ENCODE peak calls at places on chromosome X, in six cellular contexts. One of them, this sample, is unnamed.

GRCh38 chrX:118807151-118808017 is 16.2 kb upstream of the ZCCHC12 start:
- DNase-seq in GM12878: peak
- DNase-seq in HepG2: peak
- DNase-seq in SK-N-SH: peak
- DNase-seq in K562: peak
- DNase-seq in H1: no peak
- DNase-seq in this sample: no peak

GRCh38 chrX:85084770-85085393 is 81.2 kb downstream of the APOOL start:
- DNase-seq in SK-N-SH: peak
- DNase-seq in HepG2: peak
- DNase-seq in H1: no peak
- DNase-seq in K562: peak
- DNase-seq in GM12878: peak
- DNase-seq in this sample: peak

GRCh38 chrX:148723551-148723950 is 223.1 kb downstream of the AFF2 start:
- DNase-seq in K562: no peak
- DNase-seq in GM12878: no peak
- DNase-seq in SK-N-SH: no peak
- DNase-seq in H1: no peak
- DNase-seq in HepG2: no peak
- DNase-seq in this sample: no peak

GRCh38 chrX:39813631-39814246 is 284.0 kb downstream of the BCOR start:
- DNase-seq in GM12878: no peak
- DNase-seq in H1: no peak
- DNase-seq in SK-N-SH: peak
- DNase-seq in HepG2: no peak
- DNase-seq in K562: no peak
- DNase-seq in this sample: no peak

GRCh38 chrX:147226801-147227200 is 412.3 kb upstream of the CXorf51A start:
- DNase-seq in K562: no peak
- DNase-seq in SK-N-SH: no peak
- DNase-seq in HepG2: no peak
- DNase-seq in H1: no peak
- DNase-seq in GM12878: no peak
- DNase-seq in this sample: no peak

GRCh38 chrX:66035667-66036066 is 4.2 kb downstream of the VSIG4 start:
- DNase-seq in K562: no peak
- DNase-seq in HepG2: no peak
- DNase-seq in H1: no peak
- DNase-seq in SK-N-SH: no peak
- DNase-seq in GM12878: no peak
- DNase-seq in this sample: no peak

GRCh38 chrX:43640481-43640880 is 15.6 kb upstream of the MAOA start:
- DNase-seq in HepG2: no peak
- DNase-seq in SK-N-SH: no peak
- DNase-seq in GM12878: no peak
- DNase-seq in K562: no peak
- DNase-seq in H1: no peak
- DNase-seq in this sample: no peak

GRCh38 chrX:152025656-152026440 is 51.4 kb upstream of the GABRE start:
- DNase-seq in H1: no peak
- DNase-seq in SK-N-SH: no peak
- DNase-seq in K562: no peak
- DNase-seq in GM12878: no peak
- DNase-seq in HepG2: no peak
- DNase-seq in this sample: no peak

GRCh38 chrX:39866229-39866628 is 231.5 kb downstream of the BCOR start:
- DNase-seq in SK-N-SH: no peak
- DNase-seq in H1: no peak
- DNase-seq in GM12878: no peak
- DNase-seq in HepG2: no peak
- DNase-seq in K562: no peak
- DNase-seq in this sample: no peak

GRCh38 chrX:1384738-1385250 is 7.1 kb downstream of the SLC25A6 start:
- DNase-seq in H1: peak
- DNase-seq in HepG2: no peak
- DNase-seq in SK-N-SH: peak
- DNase-seq in K562: no peak
- DNase-seq in GM12878: no peak
- DNase-seq in this sample: no peak

DNA sequence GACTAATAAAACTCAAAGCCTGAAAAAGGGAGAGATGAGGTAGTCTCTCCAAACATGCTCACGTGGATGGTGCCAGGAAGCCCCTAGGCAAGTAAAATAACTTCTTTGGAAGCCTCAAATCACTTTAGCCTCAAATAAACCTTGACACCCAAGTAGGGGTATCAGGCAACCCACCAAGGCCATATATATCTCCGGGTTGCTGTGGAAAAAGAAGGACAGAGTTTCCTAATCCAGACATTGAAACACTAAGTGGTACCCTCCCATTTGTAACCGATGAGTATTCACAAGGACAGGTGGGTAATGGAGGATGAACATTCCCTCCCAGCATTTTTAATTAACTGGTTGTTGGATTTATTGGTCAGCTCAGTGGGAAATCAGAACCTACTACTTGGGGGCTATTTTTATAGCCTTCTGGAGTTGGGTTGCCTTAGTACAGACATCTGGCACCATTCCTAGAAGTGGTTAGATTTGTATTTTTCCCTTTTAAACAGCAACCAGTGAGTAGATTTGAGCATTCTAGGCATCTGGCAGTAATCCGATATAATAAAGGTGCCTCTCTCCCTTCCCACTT is 87.7 kb downstream of the GPC3 start:
- DNase-seq in SK-N-SH: no peak
- DNase-seq in HepG2: no peak
- DNase-seq in GM12878: no peak
- DNase-seq in H1: no peak
- DNase-seq in K562: no peak
- DNase-seq in this sample: no peak
- TF ChIP-seq GABPA in SK-N-SH: no peak
- TF ChIP-seq GABPA in HepG2: no peak
- TF ChIP-seq GABPA in GM12878: no peak
- TF ChIP-seq GABPA in H1: no peak
- TF ChIP-seq GABPA in K562: no peak
- TF ChIP-seq GABPA in this sample: no peak

DNA sequence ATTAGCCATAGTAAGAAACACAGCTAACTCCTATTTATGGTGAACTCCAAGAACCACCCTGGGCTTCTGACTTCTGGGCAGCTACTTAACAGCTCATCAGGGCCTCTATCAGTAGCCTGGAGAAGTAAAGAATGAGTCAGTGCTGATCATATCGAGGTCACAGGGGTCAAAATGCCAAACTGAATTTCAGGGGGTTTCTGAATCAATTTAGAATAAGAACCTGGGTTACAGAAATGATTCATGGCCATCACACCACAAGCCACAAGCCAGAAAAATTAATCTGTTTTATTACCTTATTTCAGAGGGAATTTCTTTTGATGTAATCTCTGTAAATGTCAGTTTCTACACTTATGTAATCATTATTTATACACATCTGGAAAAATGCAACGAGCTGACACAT is 64.4 kb downstream of the CHST7 start:
- DNase-seq in K562: peak
- DNase-seq in H1: no peak
- DNase-seq in SK-N-SH: no peak
- DNase-seq in GM12878: peak
- DNase-seq in HepG2: no peak
- DNase-seq in this sample: no peak
- TF ChIP-seq GABPA in K562: no peak
- TF ChIP-seq GABPA in H1: no peak
- TF ChIP-seq GABPA in SK-N-SH: no peak
- TF ChIP-seq GABPA in GM12878: no peak
- TF ChIP-seq GABPA in HepG2: no peak
- TF ChIP-seq GABPA in this sample: no peak

GRCh38 chrX:129523076-129524055 is at the start of gene SMARCA1:
- DNase-seq in H1: peak
- DNase-seq in GM12878: no peak
- DNase-seq in K562: peak
- DNase-seq in SK-N-SH: peak
- DNase-seq in HepG2: peak
- DNase-seq in this sample: no peak

GRCh38 chrX:129524250-129524850 is 1.1 kb upstream of the SMARCA1 start:
- DNase-seq in GM12878: no peak
- DNase-seq in H1: no peak
- DNase-seq in HepG2: peak
- DNase-seq in K562: no peak
- DNase-seq in SK-N-SH: no peak
- DNase-seq in this sample: no peak

GRCh38 chrX:129520151-129520550 is 3.1 kb downstream of the SMARCA1 start:
- DNase-seq in GM12878: no peak
- DNase-seq in K562: no peak
- DNase-seq in SK-N-SH: no peak
- DNase-seq in HepG2: peak
- DNase-seq in H1: no peak
- DNase-seq in this sample: no peak

GRCh38 chrX:129525162-129525561 is 1.9 kb upstream of the SMARCA1 start:
- DNase-seq in GM12878: no peak
- DNase-seq in K562: no peak
- DNase-seq in HepG2: peak
- DNase-seq in H1: no peak
- DNase-seq in SK-N-SH: no peak
- DNase-seq in this sample: no peak

DNA sequence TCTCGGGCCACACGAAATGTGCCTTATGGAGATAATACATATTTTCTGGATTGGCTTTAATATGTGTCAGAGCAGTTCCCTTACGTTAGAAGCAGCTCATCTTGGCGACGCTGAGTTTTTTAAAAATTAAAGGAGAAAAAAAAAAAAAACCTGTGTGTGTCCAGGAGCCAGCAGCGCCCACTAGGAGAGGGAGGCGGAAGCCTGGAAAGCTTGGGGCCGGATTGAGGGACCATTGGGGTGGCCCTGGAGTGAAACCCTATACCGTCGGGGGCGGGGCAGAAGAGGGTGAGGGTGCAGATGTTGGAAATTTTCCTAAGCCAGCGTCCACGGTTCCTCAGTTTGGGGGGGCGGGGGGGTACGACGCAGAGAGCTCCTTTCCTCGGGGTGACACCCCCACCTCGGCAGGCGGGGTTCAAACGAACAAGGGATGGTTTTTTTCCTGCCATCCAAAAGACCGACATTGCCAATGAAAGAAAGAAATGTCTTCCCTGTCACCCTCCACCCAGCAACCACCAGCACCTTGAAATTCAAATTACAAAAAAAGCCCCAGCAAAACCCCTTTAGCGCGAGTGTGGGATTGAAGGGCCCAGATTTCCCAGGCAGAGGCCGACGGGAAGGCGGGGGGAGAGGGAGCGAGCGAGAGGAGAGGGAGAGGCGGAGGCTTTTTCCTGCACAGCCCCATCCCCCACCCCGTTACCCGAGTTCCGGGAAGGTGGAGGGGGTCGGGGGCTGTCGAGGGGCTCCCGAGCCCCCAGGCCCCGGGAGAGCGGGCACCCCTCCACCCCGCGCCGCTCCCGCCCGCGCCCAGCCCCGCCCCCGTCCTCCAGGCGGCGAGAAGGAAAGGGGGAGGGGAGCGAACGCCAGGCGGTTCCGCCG is 868 bp downstream of the SMARCA1 start:
- DNase-seq in GM12878: no peak
- DNase-seq in K562: peak
- DNase-seq in SK-N-SH: peak
- DNase-seq in H1: peak
- DNase-seq in HepG2: peak
- DNase-seq in this sample: no peak
- TF ChIP-seq GABPA in GM12878: no peak
- TF ChIP-seq GABPA in K562: no peak
- TF ChIP-seq GABPA in SK-N-SH: no peak
- TF ChIP-seq GABPA in H1: no peak
- TF ChIP-seq GABPA in HepG2: peak
- TF ChIP-seq GABPA in this sample: no peak

GRCh38 chrX:137988470-137988869 is 422.5 kb downstream of the ZIC3 start:
- DNase-seq in HepG2: no peak
- DNase-seq in SK-N-SH: no peak
- DNase-seq in GM12878: no peak
- DNase-seq in H1: no peak
- DNase-seq in K562: no peak
- DNase-seq in this sample: no peak

DNA sequence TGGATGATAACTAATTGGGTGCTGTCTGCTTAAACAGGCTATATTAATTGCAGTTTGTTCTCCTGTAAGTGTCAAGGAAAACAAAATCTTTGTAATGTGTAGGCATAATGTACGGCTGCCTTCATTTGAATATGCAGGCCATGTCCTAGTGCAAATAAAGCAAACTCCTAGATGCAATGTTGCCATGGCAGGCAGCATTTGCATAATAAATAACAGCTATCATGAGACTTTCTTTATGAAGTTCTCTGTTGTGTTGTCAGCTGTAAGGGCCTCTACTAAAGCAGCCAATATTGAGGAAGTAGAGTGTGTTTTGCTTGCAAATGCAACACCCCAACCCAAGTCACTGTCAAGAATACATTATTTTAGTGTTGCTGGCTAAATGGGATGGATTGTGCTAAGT is 416.9 kb downstream of the ZIC3 start:
- DNase-seq in H1: no peak
- DNase-seq in SK-N-SH: no peak
- DNase-seq in K562: no peak
- DNase-seq in GM12878: no peak
- DNase-seq in HepG2: no peak
- DNase-seq in this sample: no peak
- TF ChIP-seq GABPA in H1: no peak
- TF ChIP-seq GABPA in SK-N-SH: no peak
- TF ChIP-seq GABPA in K562: no peak
- TF ChIP-seq GABPA in GM12878: no peak
- TF ChIP-seq GABPA in HepG2: no peak
- TF ChIP-seq GABPA in this sample: no peak

DNA sequence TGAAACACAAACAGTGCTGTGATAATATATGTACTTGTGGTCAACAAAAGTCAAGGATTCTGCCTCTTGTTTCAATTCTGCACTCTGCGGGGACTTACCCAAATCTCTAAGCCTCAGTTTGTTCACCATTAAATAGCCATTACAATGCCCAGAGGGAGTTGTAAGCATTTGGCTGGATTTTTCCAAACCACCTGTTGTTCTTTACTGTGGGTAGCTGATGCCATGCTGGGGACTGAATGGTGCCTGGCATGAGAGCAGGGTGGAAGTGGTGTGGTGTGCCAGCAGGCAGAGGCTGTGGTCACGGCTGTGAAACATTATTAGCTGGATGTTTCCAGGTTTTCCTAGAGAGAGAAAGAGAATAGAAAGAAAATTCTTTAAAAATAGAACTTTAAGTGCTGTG is 60.7 kb upstream of the PAK3 start:
- DNase-seq in HepG2: no peak
- DNase-seq in GM12878: no peak
- DNase-seq in H1: no peak
- DNase-seq in SK-N-SH: no peak
- DNase-seq in K562: no peak
- DNase-seq in this sample: no peak
- TF ChIP-seq GABPA in HepG2: no peak
- TF ChIP-seq GABPA in GM12878: no peak
- TF ChIP-seq GABPA in H1: no peak
- TF ChIP-seq GABPA in SK-N-SH: no peak
- TF ChIP-seq GABPA in K562: no peak
- TF ChIP-seq GABPA in this sample: no peak

GRCh38 chrX:17520206-17520605 is 145.2 kb downstream of the NHS start:
- DNase-seq in K562: no peak
- DNase-seq in SK-N-SH: no peak
- DNase-seq in HepG2: no peak
- DNase-seq in GM12878: no peak
- DNase-seq in H1: no peak
- DNase-seq in this sample: no peak
- TF ChIP-seq GABPA in K562: no peak
- TF ChIP-seq GABPA in SK-N-SH: no peak
- TF ChIP-seq GABPA in HepG2: no peak
- TF ChIP-seq GABPA in GM12878: no peak
- TF ChIP-seq GABPA in H1: no peak
- TF ChIP-seq GABPA in this sample: no peak

GRCh38 chrX:74924449-74925209 is 623 bp downstream of the NEXMIF start:
- DNase-seq in K562: no peak
- DNase-seq in SK-N-SH: peak
- DNase-seq in HepG2: no peak
- DNase-seq in GM12878: no peak
- DNase-seq in H1: peak
- DNase-seq in this sample: no peak
- TF ChIP-seq GABPA in K562: no peak
- TF ChIP-seq GABPA in SK-N-SH: no peak
- TF ChIP-seq GABPA in HepG2: no peak
- TF ChIP-seq GABPA in GM12878: no peak
- TF ChIP-seq GABPA in H1: no peak
- TF ChIP-seq GABPA in this sample: no peak